ENCODE peak calls at places on chromosome 19, in six cellular contexts. K is H9, S is endodermal cell, I is astrocyte, L is H1, H is IMR-90. D is an unnamed sample.

GRCh38 chr19:16627194-16627927 is 643 bp downstream of the MED26 start:
- DNase-seq in S (peak), K (no peak), H (no peak), I (no peak), L (no peak), D (no peak)

GRCh38 chr19:2199215-2199614 is 35.5 kb downstream of the DOT1L start:
- DNase-seq in K (peak), I (no peak), L (no peak), H (no peak), S (peak), D (no peak)

GRCh38 chr19:2810141-2811091 is 9.3 kb upstream of the ZNF554 start:
- DNase-seq in H (no peak), S (no peak), L (no peak), K (no peak), I (no peak), D (no peak)

GRCh38 chr19:39967561-39967960 is 3.4 kb upstream of the PSMC4 start:
- DNase-seq in K (no peak), H (no peak), L (no peak), S (no peak), I (no peak), D (no peak)

GRCh38 chr19:4130635-4131438 is 6.9 kb upstream of the MAP2K2 start:
- DNase-seq in K (no peak), S (no peak), H (peak), I (peak), L (no peak), D (peak)

GRCh38 chr19:50629801-50630200 is 9.9 kb downstream of the SYT3 start:
- DNase-seq in L (no peak), H (no peak), K (no peak), S (no peak), I (no peak), D (no peak)

GRCh38 chr19:39070888-39071287 is 13.3 kb upstream of the ACP7 start:
- DNase-seq in K (no peak), I (peak), H (peak), S (no peak), L (no peak), D (no peak)

GRCh38 chr19:46494936-46495788 is 505 bp downstream of the PNMA8B start:
- DNase-seq in H (no peak), S (peak), L (no peak), I (no peak), K (peak), D (no peak)

GRCh38 chr19:5149508-5149907 is 180.6 kb downstream of the KDM4B start:
- DNase-seq in L (no peak), K (no peak), S (no peak), H (no peak), I (no peak), D (no peak)

GRCh38 chr19:44959691-44960090 is 4.5 kb downstream of the CLPTM1 start:
- DNase-seq in I (no peak), H (no peak), S (peak), K (no peak), L (no peak), D (no peak)

GRCh38 chr19:44958090-44958489 is 2.9 kb downstream of the CLPTM1 start:
- DNase-seq in I (no peak), K (no peak), S (no peak), H (no peak), L (no peak), D (no peak)

GRCh38 chr19:44960906-44961734 is 5.9 kb downstream of the CLPTM1 start:
- DNase-seq in H (no peak), K (no peak), S (no peak), I (no peak), L (no peak), D (no peak)

DNA sequence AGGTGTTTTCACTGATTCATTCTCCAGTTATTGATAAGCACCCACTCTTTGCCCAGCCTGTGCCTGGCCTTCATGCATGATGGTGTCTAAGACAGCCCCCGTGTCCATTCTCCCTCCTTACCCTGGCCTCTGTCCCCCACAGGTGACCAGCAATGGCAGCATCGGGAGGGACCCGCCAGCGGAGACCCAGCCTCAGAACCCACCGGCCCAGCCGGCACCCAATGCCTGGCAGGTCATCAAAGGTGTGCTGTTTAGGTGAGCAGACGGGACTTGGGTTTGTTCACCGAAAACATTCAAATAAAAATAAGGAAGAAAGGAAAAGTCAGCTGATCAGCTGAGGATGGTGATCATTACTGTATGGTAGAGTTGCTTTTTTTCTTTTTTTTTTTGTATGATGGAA is 6.6 kb downstream of the CLPTM1 start:
- DNase-seq in S (no peak), K (no peak), I (no peak), L (no peak), H (no peak), D (no peak)
- TF ChIP-seq CTCF in S (no peak), K (no peak), I (no peak), L (no peak), H (no peak), D (no peak)

GRCh38 chr19:8023371-8023770 is 17.9 kb upstream of the ELAVL1 start:
- DNase-seq in L (no peak), I (no peak), K (no peak), H (no peak), S (no peak), D (no peak)

GRCh38 chr19:8030906-8031305 is 21.7 kb upstream of the CCL25 start:
- DNase-seq in I (no peak), L (no peak), H (no peak), S (no peak), K (no peak), D (no peak)

GRCh38 chr19:8025321-8025720 is 19.9 kb upstream of the ELAVL1 start:
- DNase-seq in L (no peak), K (no peak), H (no peak), I (no peak), S (no peak), D (no peak)

GRCh38 chr19:8034178-8034525 is 18.4 kb upstream of the CCL25 start:
- DNase-seq in K (no peak), H (no peak), I (no peak), L (no peak), S (no peak), D (no peak)

DNA sequence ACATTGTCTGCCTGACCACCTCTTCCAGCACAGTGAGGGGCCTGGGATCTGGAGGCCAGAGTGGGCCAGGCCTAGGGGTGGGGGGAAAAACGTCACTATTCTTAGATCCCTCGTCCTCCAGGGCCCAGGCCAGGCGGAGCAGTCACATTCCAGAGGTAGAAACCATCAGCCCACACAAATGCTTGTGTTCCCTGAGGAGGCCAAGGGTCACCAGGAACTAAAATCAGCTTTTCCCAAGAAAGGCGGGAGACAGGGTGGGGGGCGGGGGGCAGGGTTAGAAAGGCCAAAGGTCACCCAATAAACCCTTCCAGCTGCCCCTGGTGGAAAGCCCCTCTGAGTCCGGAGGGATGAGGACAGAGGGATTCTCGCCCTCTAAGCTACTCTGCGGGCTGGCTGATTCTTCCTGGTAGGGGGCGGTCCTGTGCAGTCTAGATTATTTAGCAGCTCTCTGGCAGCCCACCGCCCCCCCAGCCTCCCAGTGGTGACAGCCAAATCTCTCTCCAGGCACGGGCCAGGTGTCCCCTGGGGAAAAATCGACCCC is 23.5 kb upstream of the CCL25 start:
- DNase-seq in I (no peak), H (peak), S (peak), L (no peak), K (peak), D (no peak)
- H3K9ac ChIP-seq in I (no peak), H (no peak), S (peak), L (no peak), K (no peak), D (no peak)

GRCh38 chr19:49486232-49486631 is 1.2 kb upstream of the RPL13A start:
- DNase-seq in I (no peak), S (no peak), H (no peak), L (no peak), K (peak), D (no peak)
- TF ChIP-seq CTCF in I (no peak), S (no peak), H (no peak), L (no peak), K (no peak), D (no peak)

GRCh38 chr19:29812881-29813275 is 1.1 kb downstream of the CCNE1 start:
- DNase-seq in K (no peak), L (no peak), H (no peak), I (no peak), S (no peak), D (no peak)
- H3K9ac ChIP-seq in K (no peak), L (no peak), H (peak), I (peak), S (no peak), D (peak)

DNA sequence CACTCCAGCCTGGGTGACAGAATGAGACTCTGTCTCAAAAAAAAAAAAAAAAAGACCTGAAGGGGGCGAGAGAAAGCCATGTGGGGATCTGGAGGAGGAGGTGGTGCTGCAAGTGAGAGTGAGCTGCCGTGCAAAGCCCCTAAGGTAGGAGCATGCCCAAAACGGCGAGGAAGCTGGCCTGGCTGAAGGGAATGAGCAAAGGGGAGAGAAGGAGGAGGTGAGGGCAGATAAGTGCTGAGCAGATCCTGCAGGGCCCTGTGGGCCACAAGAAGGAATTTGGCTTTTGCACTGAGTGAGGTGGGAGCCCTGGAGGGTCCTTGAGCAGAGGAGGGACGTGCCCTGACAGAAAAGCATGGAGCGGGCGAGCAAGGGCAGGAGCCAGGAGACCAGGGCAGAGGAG is 19.4 kb upstream of the ADGRE5 start:
- DNase-seq in H (no peak), I (no peak), K (peak), L (peak), S (peak), D (no peak)
- TF ChIP-seq CTCF in H (no peak), I (no peak), K (peak), L (peak), S (peak), D (peak)

GRCh38 chr19:29680937-29681336 is 15.7 kb downstream of the PLEKHF1 start:
- DNase-seq in S (no peak), K (no peak), H (no peak), I (no peak), L (no peak), D (no peak)
- H3K9ac ChIP-seq in S (no peak), K (no peak), H (no peak), I (no peak), L (no peak), D (no peak)